ENCODE peak calls at places on chromosome 10, in five cellular contexts. M is AG10803, X is A549, Y is lower lobe of right lung, N is astrocyte of the cerebellum. V is an unnamed sample.

GRCh38 chr10:125084191-125085186 is 75.9 kb downstream of the CTBP2 start:
- DNase-seq in N (peak; percentile 82), X (peak; percentile 99), Y (no peak), M (peak; percentile 91), V (peak; percentile 75)

GRCh38 chr10:132448248-132448731 is 51.3 kb downstream of the PWWP2B start:
- DNase-seq in M (peak; percentile 69), Y (peak; percentile 93), X (peak; percentile 66), N (no peak), V (no peak)

GRCh38 chr10:46106410-46107255 is 60.6 kb upstream of the MSMB start:
- DNase-seq in N (no peak), Y (peak; percentile 78), X (peak; percentile 61), M (peak; percentile 25), V (no peak)

GRCh38 chr10:119608316-119609155 is 11.8 kb upstream of the TIAL1 start:
- DNase-seq in X (peak; percentile 58), M (peak; percentile 27), Y (peak; percentile 64), N (no peak), V (no peak)

GRCh38 chr10:2925631-2926030 is 141.7 kb upstream of the PFKP start:
- DNase-seq in M (peak; percentile 28), X (no peak), N (peak; percentile 39), Y (peak; percentile 69), V (peak; percentile 16)

GRCh38 chr10:72015868-72016267 is 51.7 kb downstream of the CHST3 start:
- DNase-seq in N (no peak), M (no peak), X (no peak), Y (no peak), V (no peak)

GRCh38 chr10:5665380-5666323 is 743 bp downstream of the ASB13 start:
- DNase-seq in Y (peak; percentile 73), M (peak; percentile 87), X (peak; percentile 40), N (no peak), V (no peak)

GRCh38 chr10:42875792-42876191 is 93.2 kb downstream of the BMS1 start:
- DNase-seq in Y (no peak), X (no peak), M (peak; percentile 59), N (no peak), V (no peak)

GRCh38 chr10:79021948-79022499 is 46.7 kb upstream of the ZMIZ1 start:
- DNase-seq in M (no peak), N (no peak), Y (peak; percentile 26), X (no peak), V (no peak)

GRCh38 chr10:74824184-74825032 is 2.0 kb upstream of the KAT6B start:
- DNase-seq in N (no peak), X (no peak), Y (no peak), M (peak; percentile 14), V (no peak)

GRCh38 chr10:107423903-107424302 is 259.4 kb upstream of the SORCS1 start:
- DNase-seq in X (no peak), M (no peak), Y (no peak), N (no peak), V (no peak)

GRCh38 chr10:119535837-119536507 is 6.5 kb downstream of the RGS10 start:
- DNase-seq in M (no peak), Y (no peak), N (no peak), X (no peak), V (no peak)

GRCh38 chr10:43254199-43254730 is 12.6 kb downstream of the RASGEF1A start:
- DNase-seq in Y (peak; percentile 46), X (no peak), M (no peak), N (no peak), V (no peak)

GRCh38 chr10:24912214-24912613 is 40.2 kb downstream of the PRTFDC1 start:
- DNase-seq in N (no peak), M (peak; percentile 19), X (no peak), Y (no peak), V (no peak)

GRCh38 chr10:89238956-89239713 is 12.4 kb downstream of the LIPA start:
- DNase-seq in X (no peak), N (no peak), Y (no peak), M (no peak), V (no peak)

GRCh38 chr10:95841711-95842498 is 65.9 kb upstream of the CC2D2B start:
- DNase-seq in M (peak; percentile 43), Y (no peak), X (peak; percentile 35), N (peak; percentile 60), V (peak; percentile 19)

GRCh38 chr10:125020386-125020785 is 78.5 kb downstream of the ZRANB1 start:
- DNase-seq in M (no peak), Y (peak; percentile 35), N (no peak), X (no peak), V (no peak)

GRCh38 chr10:77279207-77279606 is 358.4 kb downstream of the KCNMA1 start:
- DNase-seq in X (no peak), M (peak; percentile 82), Y (no peak), N (peak; percentile 19), V (no peak)

GRCh38 chr10:70494966-70495365 is 16.4 kb downstream of the PALD1 start:
- DNase-seq in Y (peak; percentile 77), X (no peak), M (no peak), N (no peak), V (no peak)

GRCh38 chr10:103696411-103697145 is 158.8 kb downstream of the SH3PXD2A start:
- DNase-seq in M (peak; percentile 93), Y (no peak), N (peak; percentile 48), X (peak; percentile 95), V (peak; percentile 75)

GRCh38 chr10:124641282-124642075 is 102.7 kb downstream of the FAM53B start:
- DNase-seq in Y (no peak), N (no peak), M (peak; percentile 64), X (no peak), V (no peak)

GRCh38 chr10:114611617-114612016 is 46.5 kb downstream of the ABLIM1 start:
- DNase-seq in N (no peak), X (no peak), M (no peak), Y (no peak), V (no peak)

GRCh38 chr10:48306870-48307531 is 524 bp downstream of the MAPK8 start:
- DNase-seq in N (no peak), M (peak; percentile 48), Y (peak; percentile 79), X (peak; percentile 43), V (no peak)

GRCh38 chr10:87767253-87767652 is 50.8 kb downstream of the ATAD1 start:
- DNase-seq in Y (no peak), X (no peak), M (peak; percentile 5), N (peak; percentile 35), V (no peak)

GRCh38 chr10:77004917-77005564 is 632.6 kb downstream of the KCNMA1 start:
- DNase-seq in M (peak; percentile 74), Y (no peak), N (peak; percentile 55), X (peak; percentile 57), V (peak; percentile 14)

GRCh38 chr10:33331020-33331557 is 3.4 kb downstream of the NRP1 start:
- DNase-seq in Y (no peak), N (no peak), X (no peak), M (no peak), V (no peak)

GRCh38 chr10:114681542-114681941 is 23.5 kb upstream of the ABLIM1 start:
- DNase-seq in M (no peak), N (no peak), X (no peak), Y (no peak), V (no peak)

GRCh38 chr10:45374451-45375052 is 536 bp downstream of the ALOX5 start:
- DNase-seq in X (no peak), N (no peak), M (no peak), Y (no peak), V (no peak)

GRCh38 chr10:122591736-122592135 is 31.2 kb downstream of the DMBT1 start:
- DNase-seq in X (no peak), N (no peak), Y (no peak), M (no peak), V (no peak)

GRCh38 chr10:128867119-128867518 is 599.9 kb upstream of the MGMT start:
- DNase-seq in Y (no peak), N (no peak), X (no peak), M (no peak), V (no peak)

GRCh38 chr10:11279286-11279685 is 261.6 kb downstream of the CELF2 start:
- DNase-seq in N (no peak), M (no peak), Y (no peak), X (no peak), V (no peak)
- H3K4me3 ChIP-seq in N (no peak overlapping the region), M (no peak overlapping the region), Y (no peak overlapping the region), X (no peak overlapping the region), V (no peak overlapping the region)

GRCh38 chr10:35848412-35848811 is 206.3 kb upstream of the FZD8 start:
- DNase-seq in Y (no peak), M (no peak), N (no peak), X (no peak), V (no peak)

GRCh38 chr10:35838080-35838479 is 196.0 kb upstream of the FZD8 start:
- DNase-seq in M (no peak), X (no peak), N (no peak), Y (no peak), V (no peak)

GRCh38 chr10:35843524-35844171 is 201.6 kb upstream of the FZD8 start:
- DNase-seq in Y (no peak), X (no peak), N (no peak), M (no peak), V (no peak)
- H3K4me3 ChIP-seq in Y (no peak overlapping the region), X (no peak overlapping the region), N (no peak overlapping the region), M (no peak overlapping the region), V (no peak overlapping the region)

GRCh38 chr10:80535671-80536360 is 1.9 kb upstream of the SH2D4B start:
- DNase-seq in Y (peak; percentile 86), N (no peak), M (peak; percentile 59), X (peak; percentile 89), V (no peak)

GRCh38 chr10:80537086-80537704 is 507 bp upstream of the SH2D4B start:
- DNase-seq in X (no peak), Y (no peak), N (no peak), M (no peak), V (no peak)

GRCh38 chr10:80537705-80538480 is at the start of gene SH2D4B:
- DNase-seq in X (no peak), Y (no peak), N (no peak), M (no peak), V (no peak)

GRCh38 chr10:80538481-80539185 is 931 bp downstream of the SH2D4B start:
- DNase-seq in Y (no peak), N (no peak), M (no peak), X (no peak), V (no peak)

DNA sequence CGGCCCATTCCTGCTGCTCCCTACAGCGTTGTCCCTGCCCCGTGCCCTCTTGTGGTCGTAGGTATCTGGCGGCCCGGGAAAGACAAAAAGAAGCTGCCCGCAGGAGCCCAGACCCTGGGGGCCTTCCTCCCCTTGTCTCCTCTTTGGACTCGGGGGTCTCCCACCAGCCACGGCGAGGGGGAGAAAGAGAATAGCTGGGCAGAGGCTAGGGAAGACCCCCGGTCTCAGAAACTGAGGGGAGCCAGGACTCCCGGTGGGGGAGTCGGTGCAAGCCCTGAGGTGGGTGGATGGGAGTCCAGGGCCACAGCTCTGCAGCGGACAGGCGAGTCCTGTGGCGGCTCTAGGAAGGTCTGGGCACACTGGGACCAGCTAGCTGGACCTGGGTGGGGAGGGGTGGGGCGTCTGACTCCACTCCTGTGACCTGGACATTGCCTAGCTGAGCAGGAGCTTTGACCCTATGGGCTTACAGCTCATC is 1.3 kb upstream of the SH2D4B start:
- DNase-seq in Y (no peak), M (no peak), X (no peak), N (no peak), V (no peak)
- H3K4me3 ChIP-seq in Y (peak overlapping the region; percentile 62), M (peak overlapping the region; percentile 51), X (peak overlapping the region; percentile 56), N (no peak overlapping the region), V (no peak overlapping the region)

DNA sequence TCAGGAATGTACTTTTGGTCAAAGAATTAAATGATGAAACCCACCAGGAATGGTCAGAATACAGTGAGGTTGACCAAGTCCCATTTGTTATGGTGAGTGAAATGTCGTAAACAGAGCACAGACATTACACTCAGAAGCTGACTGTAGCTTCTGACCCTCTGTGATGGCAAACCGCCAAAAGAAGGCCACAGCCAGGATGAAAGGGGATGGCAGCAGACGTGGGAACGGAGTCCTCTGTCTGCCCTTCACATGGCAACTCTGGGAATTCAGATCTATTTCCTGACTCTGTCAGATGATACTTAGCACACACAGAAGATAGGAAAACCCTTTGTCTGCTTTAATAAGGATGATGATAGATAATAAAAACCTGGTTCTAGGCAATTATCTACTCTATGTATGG is 757.1 kb downstream of the SORCS3 start:
- DNase-seq in M (no peak), Y (no peak), X (no peak), N (peak; percentile 75), V (no peak)
- H3K4me3 ChIP-seq in M (no peak overlapping the region), Y (no peak overlapping the region), X (no peak overlapping the region), N (no peak overlapping the region), V (no peak overlapping the region)

V was measured in skeletal muscle cell.